ENCODE peak calls at places on chromosomes 7 and 10, in ten cellular contexts. One of them, this sample, is unnamed.

GRCh38 chr7:142231716-142232115 is 26.1 kb downstream of the PRSS58 start:
- DNase-seq in lower leg skin: no peak
- DNase-seq in A172: peak
- DNase-seq in GM23338: peak
- DNase-seq in activated CD8-positive, alpha-beta memory T cell treated with anti-CD3 and anti-CD28 coated beads, Interleukin-2, amount 50 U/mL, for 4 hours: no peak
- DNase-seq in stimulated activated CD8-positive, alpha-beta memory T cell treated with anti-CD3 and anti-CD28 coated beads, Interleukin-15, amount 100 ng/mL, for 24 hours: no peak
- DNase-seq in CD8-positive, alpha-beta memory T cell: no peak
- DNase-seq in NCI-H345: no peak
- DNase-seq in mesothelial cell of epicardium: no peak
- DNase-seq in iris pigment epithelial cell: no peak
- DNase-seq in this sample: no peak

GRCh38 chr10:101095550-101096213 is 33.9 kb downstream of the KAZALD1 start:
- DNase-seq in lower leg skin: peak
- DNase-seq in A172: peak
- DNase-seq in GM23338: peak
- DNase-seq in activated CD8-positive, alpha-beta memory T cell treated with anti-CD3 and anti-CD28 coated beads, Interleukin-2, amount 50 U/mL, for 4 hours: peak
- DNase-seq in stimulated activated CD8-positive, alpha-beta memory T cell treated with anti-CD3 and anti-CD28 coated beads, Interleukin-15, amount 100 ng/mL, for 24 hours: peak
- DNase-seq in CD8-positive, alpha-beta memory T cell: peak
- DNase-seq in NCI-H345: peak
- DNase-seq in mesothelial cell of epicardium: peak
- DNase-seq in iris pigment epithelial cell: peak
- DNase-seq in this sample: peak

GRCh38 chr7:2508327-2509231 is 11.0 kb upstream of the LFNG start:
- DNase-seq in lower leg skin: no peak
- DNase-seq in A172: peak
- DNase-seq in GM23338: no peak
- DNase-seq in activated CD8-positive, alpha-beta memory T cell treated with anti-CD3 and anti-CD28 coated beads, Interleukin-2, amount 50 U/mL, for 4 hours: peak
- DNase-seq in stimulated activated CD8-positive, alpha-beta memory T cell treated with anti-CD3 and anti-CD28 coated beads, Interleukin-15, amount 100 ng/mL, for 24 hours: no peak
- DNase-seq in CD8-positive, alpha-beta memory T cell: peak
- DNase-seq in NCI-H345: no peak
- DNase-seq in mesothelial cell of epicardium: no peak
- DNase-seq in iris pigment epithelial cell: no peak
- DNase-seq in this sample: peak

GRCh38 chr7:132035517-132036362 is 479.3 kb upstream of the PODXL start:
- DNase-seq in lower leg skin: no peak
- DNase-seq in A172: no peak
- DNase-seq in GM23338: peak
- DNase-seq in activated CD8-positive, alpha-beta memory T cell treated with anti-CD3 and anti-CD28 coated beads, Interleukin-2, amount 50 U/mL, for 4 hours: no peak
- DNase-seq in stimulated activated CD8-positive, alpha-beta memory T cell treated with anti-CD3 and anti-CD28 coated beads, Interleukin-15, amount 100 ng/mL, for 24 hours: no peak
- DNase-seq in CD8-positive, alpha-beta memory T cell: no peak
- DNase-seq in NCI-H345: peak
- DNase-seq in mesothelial cell of epicardium: no peak
- DNase-seq in iris pigment epithelial cell: no peak
- DNase-seq in this sample: no peak

GRCh38 chr7:5831196-5831595 is 49.4 kb upstream of the OCM start:
- DNase-seq in lower leg skin: no peak
- DNase-seq in A172: no peak
- DNase-seq in GM23338: peak
- DNase-seq in activated CD8-positive, alpha-beta memory T cell treated with anti-CD3 and anti-CD28 coated beads, Interleukin-2, amount 50 U/mL, for 4 hours: no peak
- DNase-seq in stimulated activated CD8-positive, alpha-beta memory T cell treated with anti-CD3 and anti-CD28 coated beads, Interleukin-15, amount 100 ng/mL, for 24 hours: no peak
- DNase-seq in CD8-positive, alpha-beta memory T cell: no peak
- DNase-seq in NCI-H345: no peak
- DNase-seq in mesothelial cell of epicardium: no peak
- DNase-seq in iris pigment epithelial cell: peak
- DNase-seq in this sample: no peak

GRCh38 chr10:70807566-70807965 is 8.2 kb upstream of the SGPL1 start:
- DNase-seq in lower leg skin: no peak
- DNase-seq in A172: peak
- DNase-seq in GM23338: no peak
- DNase-seq in activated CD8-positive, alpha-beta memory T cell treated with anti-CD3 and anti-CD28 coated beads, Interleukin-2, amount 50 U/mL, for 4 hours: no peak
- DNase-seq in stimulated activated CD8-positive, alpha-beta memory T cell treated with anti-CD3 and anti-CD28 coated beads, Interleukin-15, amount 100 ng/mL, for 24 hours: no peak
- DNase-seq in CD8-positive, alpha-beta memory T cell: no peak
- DNase-seq in NCI-H345: no peak
- DNase-seq in mesothelial cell of epicardium: no peak
- DNase-seq in iris pigment epithelial cell: no peak
- DNase-seq in this sample: no peak

GRCh38 chr10:87090779-87091178 is 3.9 kb downstream of the GLUD1 start:
- DNase-seq in lower leg skin: no peak
- DNase-seq in A172: no peak
- DNase-seq in GM23338: peak
- DNase-seq in activated CD8-positive, alpha-beta memory T cell treated with anti-CD3 and anti-CD28 coated beads, Interleukin-2, amount 50 U/mL, for 4 hours: no peak
- DNase-seq in stimulated activated CD8-positive, alpha-beta memory T cell treated with anti-CD3 and anti-CD28 coated beads, Interleukin-15, amount 100 ng/mL, for 24 hours: no peak
- DNase-seq in CD8-positive, alpha-beta memory T cell: no peak
- DNase-seq in NCI-H345: no peak
- DNase-seq in mesothelial cell of epicardium: no peak
- DNase-seq in iris pigment epithelial cell: no peak
- DNase-seq in this sample: no peak

GRCh38 chr10:101896466-101896865 is 52.9 kb upstream of the KCNIP2 start:
- DNase-seq in lower leg skin: no peak
- DNase-seq in A172: no peak
- DNase-seq in GM23338: no peak
- DNase-seq in activated CD8-positive, alpha-beta memory T cell treated with anti-CD3 and anti-CD28 coated beads, Interleukin-2, amount 50 U/mL, for 4 hours: no peak
- DNase-seq in stimulated activated CD8-positive, alpha-beta memory T cell treated with anti-CD3 and anti-CD28 coated beads, Interleukin-15, amount 100 ng/mL, for 24 hours: no peak
- DNase-seq in CD8-positive, alpha-beta memory T cell: no peak
- DNase-seq in NCI-H345: no peak
- DNase-seq in mesothelial cell of epicardium: no peak
- DNase-seq in iris pigment epithelial cell: peak
- DNase-seq in this sample: no peak

GRCh38 chr7:3042301-3042700 is 1.4 kb downstream of the CARD11 start:
- DNase-seq in lower leg skin: no peak
- DNase-seq in A172: no peak
- DNase-seq in GM23338: no peak
- DNase-seq in activated CD8-positive, alpha-beta memory T cell treated with anti-CD3 and anti-CD28 coated beads, Interleukin-2, amount 50 U/mL, for 4 hours: no peak
- DNase-seq in stimulated activated CD8-positive, alpha-beta memory T cell treated with anti-CD3 and anti-CD28 coated beads, Interleukin-15, amount 100 ng/mL, for 24 hours: no peak
- DNase-seq in CD8-positive, alpha-beta memory T cell: no peak
- DNase-seq in NCI-H345: no peak
- DNase-seq in mesothelial cell of epicardium: no peak
- DNase-seq in iris pigment epithelial cell: no peak
- DNase-seq in this sample: no peak

GRCh38 chr7:17996040-17996439 is 31.6 kb downstream of the PRPS1L1 start:
- DNase-seq in lower leg skin: no peak
- DNase-seq in A172: no peak
- DNase-seq in GM23338: no peak
- DNase-seq in activated CD8-positive, alpha-beta memory T cell treated with anti-CD3 and anti-CD28 coated beads, Interleukin-2, amount 50 U/mL, for 4 hours: no peak
- DNase-seq in stimulated activated CD8-positive, alpha-beta memory T cell treated with anti-CD3 and anti-CD28 coated beads, Interleukin-15, amount 100 ng/mL, for 24 hours: no peak
- DNase-seq in CD8-positive, alpha-beta memory T cell: no peak
- DNase-seq in NCI-H345: no peak
- DNase-seq in mesothelial cell of epicardium: no peak
- DNase-seq in iris pigment epithelial cell: no peak
- DNase-seq in this sample: no peak